ENCODE peak calls at places on chromosomes 16 and 17, in seven cellular contexts. P is Panc1, B is SK-N-SH, U is prostate gland, G is GM23338, Z is HCT116, Q is GM12892. A is an unnamed sample.

GRCh38 chr17:17555906-17556305 is 35.6 kb downstream of the PEMT start:
- DNase-seq in P (no peak), B (no peak), U (no peak), G (no peak), Z (no peak), Q (no peak), A (no peak)

GRCh38 chr17:44247346-44248219 is 20.4 kb downstream of the SLC4A1 start:
- DNase-seq in P (no peak), B (peak), U (no peak), G (no peak), Z (no peak), Q (no peak), A (no peak)

GRCh38 chr17:47982645-47983440 is 11.9 kb downstream of the CDK5RAP3 start:
- DNase-seq in P (no peak), B (peak), U (no peak), G (no peak), Z (no peak), Q (no peak), A (no peak)

GRCh38 chr16:28596840-28597691 is at the start of gene SULT1A2:
- DNase-seq in P (no peak), B (no peak), U (no peak), G (peak), Z (peak), Q (no peak), A (peak)

GRCh38 chr17:44279586-44280344 is 11.8 kb upstream of the SLC4A1 start:
- DNase-seq in P (peak), B (no peak), U (peak), G (peak), Z (no peak), Q (no peak), A (no peak)

GRCh38 chr16:73204359-73205152 is 156.6 kb upstream of the ZFHX3 start:
- DNase-seq in P (no peak), B (no peak), U (no peak), G (no peak), Z (no peak), Q (no peak), A (no peak)

GRCh38 chr17:4782652-4783051 is 3.5 kb downstream of the VMO1 start:
- DNase-seq in P (no peak), B (peak), U (no peak), G (peak), Z (no peak), Q (no peak), A (no peak)

GRCh38 chr17:39787038-39787437 is 49.3 kb downstream of the GRB7 start:
- DNase-seq in P (no peak), B (no peak), U (peak), G (no peak), Z (no peak), Q (no peak), A (no peak)

GRCh38 chr17:11304568-11304967 is 63.6 kb downstream of the SHISA6 start:
- DNase-seq in P (no peak), B (no peak), U (no peak), G (no peak), Z (no peak), Q (no peak), A (no peak)

GRCh38 chr16:66382966-66383299 is 16.4 kb downstream of the CDH5 start:
- DNase-seq in P (peak), B (no peak), U (no peak), G (peak), Z (no peak), Q (no peak), A (no peak)

GRCh38 chr16:69644790-69645189 is 79.0 kb downstream of the NFAT5 start:
- DNase-seq in P (no peak), B (no peak), U (no peak), G (no peak), Z (no peak), Q (no peak), A (no peak)

GRCh38 chr16:73326770-73327470 is 279.0 kb upstream of the ZFHX3 start:
- DNase-seq in P (no peak), B (no peak), U (no peak), G (no peak), Z (no peak), Q (no peak), A (no peak)

GRCh38 chr17:72952220-72952619 is 140.3 kb downstream of the SLC39A11 start:
- DNase-seq in P (no peak), B (no peak), U (no peak), G (peak), Z (no peak), Q (no peak), A (no peak)

GRCh38 chr16:67242138-67242730 is 5.0 kb downstream of the FHOD1 start:
- DNase-seq in P (no peak), B (no peak), U (no peak), G (no peak), Z (no peak), Q (no peak), A (no peak)

GRCh38 chr17:64015447-64015846 is 5.0 kb downstream of the ICAM2 start:
- DNase-seq in P (no peak), B (no peak), U (no peak), G (no peak), Z (no peak), Q (no peak), A (no peak)

GRCh38 chr16:56871172-56871593 is 6.2 kb downstream of the SLC12A3 start:
- DNase-seq in P (no peak), B (peak), U (peak), G (no peak), Z (no peak), Q (no peak), A (no peak)

GRCh38 chr16:83272201-83272600 is 535.6 kb upstream of the HSBP1 start:
- DNase-seq in P (no peak), B (no peak), U (no peak), G (no peak), Z (no peak), Q (no peak), A (no peak)

DNA sequence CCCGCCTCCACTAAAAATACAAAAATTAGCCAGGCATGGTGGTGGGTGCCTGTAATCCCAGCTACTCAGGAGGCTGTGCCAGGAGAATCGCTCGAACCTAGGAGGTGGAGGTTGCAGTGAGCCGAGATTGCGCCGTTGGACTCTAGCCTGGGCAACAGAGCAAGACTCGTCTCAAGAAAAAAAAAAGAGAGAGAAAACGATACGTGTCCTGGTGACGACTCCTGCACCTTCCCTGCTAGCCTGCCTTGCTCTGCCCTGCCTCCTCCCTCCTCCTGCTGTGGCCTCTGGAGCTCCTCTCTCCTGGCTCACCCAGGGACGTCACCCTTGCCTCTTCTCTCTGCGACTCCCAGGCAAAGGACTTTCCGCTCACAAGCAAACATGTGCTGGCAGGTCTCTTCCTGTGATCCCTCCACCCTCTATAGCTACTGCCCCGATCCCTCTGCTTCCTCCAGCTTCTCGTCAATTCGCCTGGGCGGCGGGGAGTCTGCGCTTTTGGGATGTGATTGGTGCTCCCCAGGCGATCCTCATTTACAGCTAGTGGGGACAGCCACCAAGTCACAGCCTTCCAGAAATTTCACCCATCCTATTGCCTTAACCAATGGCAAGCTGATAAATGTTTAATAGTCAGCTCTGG is 25.5 kb upstream of the CBX4 start:
- DNase-seq in P (no peak), B (peak), U (no peak), G (no peak), Z (no peak), Q (no peak), A (no peak)
- TF ChIP-seq POLR2AphosphoS5 in P (no peak), B (no peak), U (no peak), G (no peak), Z (no peak), Q (no peak), A (no peak)

DNA sequence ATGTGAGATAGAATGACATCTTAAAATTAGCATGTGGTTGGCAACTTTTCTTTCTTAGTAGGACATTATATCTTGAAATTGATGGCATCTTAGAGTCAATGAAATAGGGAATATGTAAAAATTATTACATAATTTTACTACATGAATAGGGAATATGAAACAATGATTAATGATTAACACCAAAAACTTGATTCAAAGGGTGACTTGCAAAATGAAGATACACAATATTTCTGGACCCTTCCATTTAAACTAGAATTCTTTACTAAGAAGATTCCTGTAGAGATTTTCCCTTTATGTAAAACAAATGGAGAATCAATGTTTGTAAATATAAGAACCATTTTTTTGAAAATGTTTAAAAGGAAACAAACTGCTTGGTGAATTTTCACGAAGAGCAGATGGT is 3.4 kb downstream of the MRTFB start:
- DNase-seq in P (no peak), B (no peak), U (no peak), G (no peak), Z (no peak), Q (no peak), A (no peak)
- TF ChIP-seq POLR2AphosphoS5 in P (no peak), B (no peak), U (no peak), G (no peak), Z (no peak), Q (no peak), A (no peak)

GRCh38 chr17:49516190-49516589 is 21.1 kb downstream of the NGFR start:
- DNase-seq in P (no peak), B (peak), U (peak), G (no peak), Z (no peak), Q (no peak), A (peak)

GRCh38 chr17:49514374-49514738 is 19.3 kb downstream of the NGFR start:
- DNase-seq in P (no peak), B (peak), U (no peak), G (peak), Z (no peak), Q (no peak), A (no peak)

GRCh38 chr17:49513044-49513395 is 17.9 kb downstream of the NGFR start:
- DNase-seq in P (no peak), B (no peak), U (no peak), G (no peak), Z (no peak), Q (no peak), A (no peak)

GRCh38 chr17:49513616-49514373 is 18.7 kb downstream of the NGFR start:
- DNase-seq in P (no peak), B (no peak), U (no peak), G (no peak), Z (no peak), Q (no peak), A (peak)

GRCh38 chr17:49515196-49515770 is 20.2 kb downstream of the NGFR start:
- DNase-seq in P (no peak), B (peak), U (peak), G (peak), Z (peak), Q (peak), A (peak)
- TF ChIP-seq POLR2AphosphoS5 in P (no peak), B (peak), U (peak), G (no peak), Z (peak), Q (peak), A (peak)

DNA sequence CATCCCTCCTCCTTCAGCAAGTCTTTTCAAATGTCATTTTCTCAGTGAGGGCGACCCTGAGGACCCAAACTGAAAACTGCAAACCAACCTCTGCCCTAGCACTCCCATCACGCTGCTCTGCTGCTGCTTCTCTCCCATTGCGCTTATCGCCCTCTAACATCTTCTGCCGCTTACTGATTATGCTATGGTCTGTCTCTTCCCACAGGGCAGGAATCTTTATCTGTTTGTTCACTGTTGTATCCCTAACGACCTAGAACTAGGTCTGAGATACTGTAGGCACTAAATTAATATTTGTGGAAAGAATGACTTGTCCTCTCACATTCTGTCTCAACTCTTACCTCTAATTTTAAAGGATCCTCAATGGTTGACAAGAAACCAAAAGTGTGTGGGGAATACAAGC is 12.5 kb downstream of the ZSCAN32 start:
- DNase-seq in P (no peak), B (no peak), U (no peak), G (no peak), Z (no peak), Q (no peak), A (no peak)
- TF ChIP-seq POLR2AphosphoS5 in P (no peak), B (no peak), U (no peak), G (no peak), Z (no peak), Q (no peak), A (no peak)

GRCh38 chr17:54982399-54982798 is 13.8 kb downstream of the STXBP4 start:
- DNase-seq in P (no peak), B (no peak), U (no peak), G (no peak), Z (no peak), Q (no peak), A (no peak)
- TF ChIP-seq POLR2AphosphoS5 in P (no peak), B (no peak), U (no peak), G (no peak), Z (no peak), Q (no peak), A (no peak)

A was measured in breast epithelium.